ENCODE peak calls at places on chromosomes 5 and 9, in five cellular contexts. T, M, B, D and Q are unnamed samples.

GRCh38 chr5:66969963-66970362 is 226.6 kb downstream of the CD180 start:
- DNase-seq in T (no peak), M (no peak), D (no peak), B (no peak), Q (no peak)

GRCh38 chr9:121838757-121839669 is 187.6 kb downstream of the DAB2IP start:
- DNase-seq in T (peak), D (no peak), B (no peak), M (no peak), Q (peak)

GRCh38 chr5:10600629-10601245 is 36.9 kb downstream of the ANKRD33B start:
- DNase-seq in M (no peak), T (peak), D (no peak), B (peak), Q (peak)

GRCh38 chr9:752681-753200 is 88.8 kb upstream of the DMRT1 start:
- DNase-seq in T (no peak), B (no peak), M (no peak), D (no peak), Q (no peak)

GRCh38 chr9:97954550-97954989 is 16.6 kb upstream of the HEMGN start:
- DNase-seq in B (peak), M (peak), D (no peak), T (peak), Q (no peak)

GRCh38 chr5:134175874-134176522 is 752 bp downstream of the SKP1 start:
- DNase-seq in B (no peak), M (no peak), D (no peak), T (peak), Q (no peak)

GRCh38 chr5:59351076-59351794 is 542.3 kb downstream of the PDE4D start:
- DNase-seq in D (no peak), T (no peak), B (no peak), M (no peak), Q (no peak)

GRCh38 chr5:173618927-173619519 is 2.6 kb upstream of the BOD1 start:
- DNase-seq in B (peak), T (peak), D (no peak), M (peak), Q (no peak)

GRCh38 chr5:56099346-56099745 is 104.6 kb upstream of the IL6ST start:
- DNase-seq in M (no peak), T (no peak), D (no peak), B (no peak), Q (no peak)

GRCh38 chr9:5843450-5844249 is 10.7 kb upstream of the ERMP1 start:
- DNase-seq in M (no peak), T (no peak), B (no peak), D (no peak), Q (no peak)

GRCh38 chr5:157540707-157541451 is 34.7 kb downstream of the ADAM19 start:
- DNase-seq in D (peak), M (no peak), T (peak), B (peak), Q (no peak)

GRCh38 chr9:91562412-91562811 is 138.8 kb upstream of the NFIL3 start:
- DNase-seq in D (no peak), B (no peak), M (no peak), T (no peak), Q (no peak)

GRCh38 chr5:37871023-37871815 is 31.4 kb upstream of the GDNF start:
- DNase-seq in D (no peak), M (no peak), T (no peak), B (no peak), Q (no peak)

GRCh38 chr5:1400936-1401335 is 44.3 kb downstream of the SLC6A3 start:
- DNase-seq in M (no peak), B (no peak), D (peak), T (no peak), Q (no peak)

GRCh38 chr9:38091310-38092199 is 22.5 kb upstream of the SHB start:
- DNase-seq in D (no peak), M (no peak), T (peak), B (no peak), Q (peak)

GRCh38 chr5:95817430-95817829 is 5.1 kb downstream of the GLRX start:
- DNase-seq in B (peak), M (peak), D (no peak), T (peak), Q (no peak)

GRCh38 chr9:34253460-34253837 is 74.6 kb downstream of the UBAP1 start:
- DNase-seq in T (no peak), B (no peak), M (no peak), D (peak), Q (no peak)

GRCh38 chr9:115018547-115019435 is 88.4 kb upstream of the TNFSF8 start:
- DNase-seq in M (no peak), B (no peak), D (no peak), T (no peak), Q (no peak)

GRCh38 chr9:131807131-131807990 is 67.5 kb upstream of the RAPGEF1 start:
- DNase-seq in D (no peak), B (no peak), T (no peak), M (no peak), Q (no peak)

GRCh38 chr5:115930630-115931337 is 31.5 kb upstream of the LVRN start:
- DNase-seq in M (no peak), D (no peak), B (no peak), T (no peak), Q (no peak)

GRCh38 chr9:38681747-38682227 is 38.1 kb downstream of the FAM240B start:
- DNase-seq in B (no peak), M (no peak), D (no peak), T (no peak), Q (no peak)

GRCh38 chr5:53480474-53481353 is at the start of gene FST:
- DNase-seq in B (no peak), M (no peak), T (no peak), D (peak), Q (no peak)

GRCh38 chr9:130287736-130288135 is 22.2 kb downstream of the HMCN2 start:
- DNase-seq in D (peak), T (no peak), M (no peak), B (no peak), Q (no peak)

GRCh38 chr9:125440411-125440810 is 178.8 kb downstream of the GAPVD1 start:
- DNase-seq in T (no peak), B (no peak), D (no peak), M (no peak), Q (no peak)

GRCh38 chr5:161700065-161700464 is 14.5 kb downstream of the GABRA6 start:
- DNase-seq in D (no peak), M (no peak), B (no peak), T (no peak), Q (no peak)

GRCh38 chr5:101590384-101590783 is 687.3 kb upstream of the ST8SIA4 start:
- DNase-seq in T (no peak), B (no peak), M (no peak), D (no peak), Q (no peak)

GRCh38 chr5:138655530-138656245 is 80.5 kb upstream of the HSPA9 start:
- DNase-seq in B (no peak), T (no peak), D (peak), M (no peak), Q (no peak)

GRCh38 chr5:134511796-134512660 is 13.4 kb upstream of the JADE2 start:
- DNase-seq in D (peak), T (no peak), B (no peak), M (no peak), Q (no peak)

GRCh38 chr5:154214236-154215106 is 23.9 kb downstream of the GALNT10 start:
- DNase-seq in M (no peak), T (no peak), B (peak), D (no peak), Q (no peak)

GRCh38 chr5:21195145-21195544 is 1207.1 kb upstream of the CDH18 start:
- DNase-seq in B (no peak), M (no peak), T (no peak), D (no peak), Q (no peak)

GRCh38 chr5:128905225-128906110 is 59.8 kb upstream of the SLC27A6 start:
- DNase-seq in T (peak), D (no peak), B (peak), M (peak), Q (no peak)

GRCh38 chr5:145347026-145347616 is 488.0 kb downstream of the PRELID2 start:
- DNase-seq in T (no peak), D (no peak), B (no peak), M (no peak), Q (no peak)

GRCh38 chr9:91825422-91825821 is 124.6 kb downstream of the ROR2 start:
- DNase-seq in M (no peak), D (no peak), B (no peak), T (no peak), Q (no peak)

GRCh38 chr5:61623401-61624069 is 291.5 kb downstream of the ZSWIM6 start:
- DNase-seq in D (no peak), B (no peak), T (no peak), M (no peak), Q (no peak)